ENCODE peak calls at places on chromosomes 4 and X, in ten cellular contexts. One of them, this sample, is unnamed.
A peak's percentile ranks its signal among the peaks of the same experiment; 100 is the strongest.

GRCh38 chr4:119750771-119751170 is 122.2 kb upstream of the PDE5A start:
- DNase-seq in AG20443: peak; percentile 38
- DNase-seq in H7: no peak
- DNase-seq in GM10248: no peak
- DNase-seq in IMR-90: peak; percentile 75
- DNase-seq in NCI-H2107: no peak
- DNase-seq in RWPE1: no peak
- DNase-seq in stimulated activated CD4-positive, alpha-beta T cell treated with anti-CD3 and anti-CD28 coated beads, Interleukin-15, amount 100 ng/mL, for 1 hour: no peak
- DNase-seq in stimulated activated CD8-positive, alpha-beta memory T cell treated with anti-CD3 and anti-CD28 coated beads, Interleukin-15, amount 100 ng/mL, for 4 hours: no peak
- DNase-seq in A673: no peak
- DNase-seq in this sample: no peak

GRCh38 chrX:97522307-97522706 is 638.6 kb downstream of the RPA4 start:
- DNase-seq in stimulated activated CD4-positive, alpha-beta T cell treated with anti-CD3 and anti-CD28 coated beads, Interleukin-15, amount 100 ng/mL, for 1 hour: no peak
- DNase-seq in GM10248: no peak
- DNase-seq in NCI-H2107: no peak
- DNase-seq in A673: no peak
- DNase-seq in stimulated activated CD8-positive, alpha-beta memory T cell treated with anti-CD3 and anti-CD28 coated beads, Interleukin-15, amount 100 ng/mL, for 4 hours: no peak
- DNase-seq in AG20443: no peak
- DNase-seq in RWPE1: no peak
- DNase-seq in IMR-90: no peak
- DNase-seq in H7: no peak
- DNase-seq in this sample: no peak

GRCh38 chrX:82218361-82218760 is 1016.5 kb downstream of the SH3BGRL start:
- DNase-seq in NCI-H2107: no peak
- DNase-seq in A673: peak; percentile 52
- DNase-seq in stimulated activated CD4-positive, alpha-beta T cell treated with anti-CD3 and anti-CD28 coated beads, Interleukin-15, amount 100 ng/mL, for 1 hour: no peak
- DNase-seq in IMR-90: peak; percentile 0
- DNase-seq in AG20443: no peak
- DNase-seq in RWPE1: peak; percentile 0
- DNase-seq in GM10248: peak; percentile 9
- DNase-seq in H7: peak; percentile 5
- DNase-seq in stimulated activated CD8-positive, alpha-beta memory T cell treated with anti-CD3 and anti-CD28 coated beads, Interleukin-15, amount 100 ng/mL, for 4 hours: no peak
- DNase-seq in this sample: peak; percentile 7

GRCh38 chrX:19602866-19603620 is 87.7 kb upstream of the MAP3K15 start:
- DNase-seq in stimulated activated CD4-positive, alpha-beta T cell treated with anti-CD3 and anti-CD28 coated beads, Interleukin-15, amount 100 ng/mL, for 1 hour: no peak
- DNase-seq in stimulated activated CD8-positive, alpha-beta memory T cell treated with anti-CD3 and anti-CD28 coated beads, Interleukin-15, amount 100 ng/mL, for 4 hours: no peak
- DNase-seq in RWPE1: peak; percentile 41
- DNase-seq in NCI-H2107: no peak
- DNase-seq in H7: no peak
- DNase-seq in AG20443: peak; percentile 52
- DNase-seq in IMR-90: peak; percentile 82
- DNase-seq in A673: no peak
- DNase-seq in GM10248: no peak
- DNase-seq in this sample: peak; percentile 80

GRCh38 chrX:115378471-115378870 is 89.0 kb downstream of the LUZP4 start:
- DNase-seq in A673: peak; percentile 22
- DNase-seq in NCI-H2107: no peak
- DNase-seq in stimulated activated CD4-positive, alpha-beta T cell treated with anti-CD3 and anti-CD28 coated beads, Interleukin-15, amount 100 ng/mL, for 1 hour: no peak
- DNase-seq in GM10248: no peak
- DNase-seq in H7: no peak
- DNase-seq in AG20443: no peak
- DNase-seq in IMR-90: peak; percentile 48
- DNase-seq in stimulated activated CD8-positive, alpha-beta memory T cell treated with anti-CD3 and anti-CD28 coated beads, Interleukin-15, amount 100 ng/mL, for 4 hours: no peak
- DNase-seq in RWPE1: no peak
- DNase-seq in this sample: no peak

GRCh38 chr4:174120446-174121142 is 162.9 kb downstream of the FBXO8 start:
- DNase-seq in AG20443: peak; percentile 60
- DNase-seq in RWPE1: peak; percentile 51
- DNase-seq in stimulated activated CD4-positive, alpha-beta T cell treated with anti-CD3 and anti-CD28 coated beads, Interleukin-15, amount 100 ng/mL, for 1 hour: no peak
- DNase-seq in GM10248: peak; percentile 34
- DNase-seq in NCI-H2107: peak; percentile 5
- DNase-seq in H7: peak; percentile 37
- DNase-seq in stimulated activated CD8-positive, alpha-beta memory T cell treated with anti-CD3 and anti-CD28 coated beads, Interleukin-15, amount 100 ng/mL, for 4 hours: no peak
- DNase-seq in IMR-90: peak; percentile 72
- DNase-seq in A673: peak; percentile 92
- DNase-seq in this sample: peak; percentile 36

GRCh38 chrX:150361070-150361776 is 1.9 kb upstream of the MAMLD1 start:
- DNase-seq in RWPE1: no peak
- DNase-seq in IMR-90: peak; percentile 26
- DNase-seq in H7: peak; percentile 80
- DNase-seq in stimulated activated CD4-positive, alpha-beta T cell treated with anti-CD3 and anti-CD28 coated beads, Interleukin-15, amount 100 ng/mL, for 1 hour: no peak
- DNase-seq in GM10248: no peak
- DNase-seq in NCI-H2107: no peak
- DNase-seq in stimulated activated CD8-positive, alpha-beta memory T cell treated with anti-CD3 and anti-CD28 coated beads, Interleukin-15, amount 100 ng/mL, for 4 hours: no peak
- DNase-seq in AG20443: no peak
- DNase-seq in A673: no peak
- DNase-seq in this sample: peak; percentile 75

GRCh38 chr4:61204353-61204752 is 4.2 kb downstream of the ADGRL3 start:
- DNase-seq in NCI-H2107: no peak
- DNase-seq in stimulated activated CD4-positive, alpha-beta T cell treated with anti-CD3 and anti-CD28 coated beads, Interleukin-15, amount 100 ng/mL, for 1 hour: no peak
- DNase-seq in A673: no peak
- DNase-seq in RWPE1: peak; percentile 44
- DNase-seq in H7: peak; percentile 35
- DNase-seq in IMR-90: peak; percentile 52
- DNase-seq in stimulated activated CD8-positive, alpha-beta memory T cell treated with anti-CD3 and anti-CD28 coated beads, Interleukin-15, amount 100 ng/mL, for 4 hours: no peak
- DNase-seq in GM10248: no peak
- DNase-seq in AG20443: peak; percentile 6
- DNase-seq in this sample: no peak

GRCh38 chr4:11805837-11806236 is 377.1 kb upstream of the HS3ST1 start:
- DNase-seq in stimulated activated CD4-positive, alpha-beta T cell treated with anti-CD3 and anti-CD28 coated beads, Interleukin-15, amount 100 ng/mL, for 1 hour: no peak
- DNase-seq in NCI-H2107: no peak
- DNase-seq in stimulated activated CD8-positive, alpha-beta memory T cell treated with anti-CD3 and anti-CD28 coated beads, Interleukin-15, amount 100 ng/mL, for 4 hours: no peak
- DNase-seq in GM10248: no peak
- DNase-seq in AG20443: no peak
- DNase-seq in RWPE1: peak; percentile 29
- DNase-seq in IMR-90: peak; percentile 1
- DNase-seq in H7: peak; percentile 21
- DNase-seq in A673: peak; percentile 2
- DNase-seq in this sample: no peak

GRCh38 chr4:70930530-70931256 is 28.5 kb downstream of the MOB1B start:
- DNase-seq in RWPE1: no peak
- DNase-seq in AG20443: no peak
- DNase-seq in stimulated activated CD8-positive, alpha-beta memory T cell treated with anti-CD3 and anti-CD28 coated beads, Interleukin-15, amount 100 ng/mL, for 4 hours: no peak
- DNase-seq in stimulated activated CD4-positive, alpha-beta T cell treated with anti-CD3 and anti-CD28 coated beads, Interleukin-15, amount 100 ng/mL, for 1 hour: no peak
- DNase-seq in A673: no peak
- DNase-seq in NCI-H2107: no peak
- DNase-seq in IMR-90: peak; percentile 19
- DNase-seq in H7: no peak
- DNase-seq in GM10248: no peak
- DNase-seq in this sample: no peak

GRCh38 chr4:72390409-72390808 is 178.6 kb downstream of the ADAMTS3 start:
- DNase-seq in stimulated activated CD4-positive, alpha-beta T cell treated with anti-CD3 and anti-CD28 coated beads, Interleukin-15, amount 100 ng/mL, for 1 hour: no peak
- DNase-seq in RWPE1: no peak
- DNase-seq in NCI-H2107: no peak
- DNase-seq in IMR-90: peak; percentile 67
- DNase-seq in AG20443: no peak
- DNase-seq in stimulated activated CD8-positive, alpha-beta memory T cell treated with anti-CD3 and anti-CD28 coated beads, Interleukin-15, amount 100 ng/mL, for 4 hours: no peak
- DNase-seq in GM10248: no peak
- DNase-seq in A673: no peak
- DNase-seq in H7: no peak
- DNase-seq in this sample: no peak

GRCh38 chr4:22071749-22072148 is 123.2 kb upstream of the KCNIP4 start:
- DNase-seq in stimulated activated CD4-positive, alpha-beta T cell treated with anti-CD3 and anti-CD28 coated beads, Interleukin-15, amount 100 ng/mL, for 1 hour: no peak
- DNase-seq in GM10248: no peak
- DNase-seq in IMR-90: no peak
- DNase-seq in A673: no peak
- DNase-seq in RWPE1: peak; percentile 55
- DNase-seq in AG20443: no peak
- DNase-seq in NCI-H2107: no peak
- DNase-seq in stimulated activated CD8-positive, alpha-beta memory T cell treated with anti-CD3 and anti-CD28 coated beads, Interleukin-15, amount 100 ng/mL, for 4 hours: no peak
- DNase-seq in H7: no peak
- DNase-seq in this sample: no peak

GRCh38 chr4:26178874-26179273 is 141.9 kb upstream of the RBPJ start:
- DNase-seq in AG20443: peak; percentile 37
- DNase-seq in GM10248: no peak
- DNase-seq in stimulated activated CD8-positive, alpha-beta memory T cell treated with anti-CD3 and anti-CD28 coated beads, Interleukin-15, amount 100 ng/mL, for 4 hours: no peak
- DNase-seq in RWPE1: no peak
- DNase-seq in stimulated activated CD4-positive, alpha-beta T cell treated with anti-CD3 and anti-CD28 coated beads, Interleukin-15, amount 100 ng/mL, for 1 hour: no peak
- DNase-seq in IMR-90: no peak
- DNase-seq in H7: no peak
- DNase-seq in A673: peak; percentile 14
- DNase-seq in NCI-H2107: no peak
- DNase-seq in this sample: no peak

GRCh38 chrX:78710146-78710545 is 37.4 kb upstream of the LPAR4 start:
- DNase-seq in AG20443: peak; percentile 7
- DNase-seq in IMR-90: peak; percentile 16
- DNase-seq in RWPE1: no peak
- DNase-seq in GM10248: no peak
- DNase-seq in A673: no peak
- DNase-seq in stimulated activated CD8-positive, alpha-beta memory T cell treated with anti-CD3 and anti-CD28 coated beads, Interleukin-15, amount 100 ng/mL, for 4 hours: no peak
- DNase-seq in NCI-H2107: no peak
- DNase-seq in H7: no peak
- DNase-seq in stimulated activated CD4-positive, alpha-beta T cell treated with anti-CD3 and anti-CD28 coated beads, Interleukin-15, amount 100 ng/mL, for 1 hour: no peak
- DNase-seq in this sample: no peak

This sample was measured in ELF-1.